ENCODE peak calls at places on chromosome 6, in eight cellular contexts. One of them, this sample, is unnamed.

GRCh38 chr6:45563902-45564301 is 186.2 kb upstream of the SUPT3H start:
- DNase-seq in stimulated activated CD4-positive, alpha-beta T cell treated with anti-CD3 and anti-CD28 coated beads, Interleukin-4, amount 100 ng/mL, for 48 hours: no peak
- DNase-seq in heart right ventricle: no peak
- DNase-seq in AG04450: no peak
- DNase-seq in left colon: no peak
- DNase-seq in mammary epithelial cell: no peak
- DNase-seq in NCI-H748 treated with DMSO at 0.1 percent for 48 hours: no peak
- DNase-seq in activated naive CD4-positive, alpha-beta T cell treated with anti-CD3 and anti-CD28 coated beads for 36 hours: no peak
- DNase-seq in this sample: no peak

GRCh38 chr6:10960171-10960570 is 73.3 kb downstream of the SYCP2L start:
- DNase-seq in stimulated activated CD4-positive, alpha-beta T cell treated with anti-CD3 and anti-CD28 coated beads, Interleukin-4, amount 100 ng/mL, for 48 hours: no peak
- DNase-seq in heart right ventricle: no peak
- DNase-seq in AG04450: no peak
- DNase-seq in left colon: no peak
- DNase-seq in mammary epithelial cell: no peak
- DNase-seq in NCI-H748 treated with DMSO at 0.1 percent for 48 hours: no peak
- DNase-seq in activated naive CD4-positive, alpha-beta T cell treated with anti-CD3 and anti-CD28 coated beads for 36 hours: no peak
- DNase-seq in this sample: no peak

GRCh38 chr6:85360794-85361642 is 88.9 kb upstream of the NT5E start:
- DNase-seq in stimulated activated CD4-positive, alpha-beta T cell treated with anti-CD3 and anti-CD28 coated beads, Interleukin-4, amount 100 ng/mL, for 48 hours: no peak
- DNase-seq in heart right ventricle: no peak
- DNase-seq in AG04450: peak
- DNase-seq in left colon: no peak
- DNase-seq in mammary epithelial cell: peak
- DNase-seq in NCI-H748 treated with DMSO at 0.1 percent for 48 hours: no peak
- DNase-seq in activated naive CD4-positive, alpha-beta T cell treated with anti-CD3 and anti-CD28 coated beads for 36 hours: no peak
- DNase-seq in this sample: no peak

GRCh38 chr6:167730441-167730840 is 96.3 kb upstream of the AFDN start:
- DNase-seq in stimulated activated CD4-positive, alpha-beta T cell treated with anti-CD3 and anti-CD28 coated beads, Interleukin-4, amount 100 ng/mL, for 48 hours: no peak
- DNase-seq in heart right ventricle: no peak
- DNase-seq in AG04450: no peak
- DNase-seq in left colon: no peak
- DNase-seq in mammary epithelial cell: no peak
- DNase-seq in NCI-H748 treated with DMSO at 0.1 percent for 48 hours: no peak
- DNase-seq in activated naive CD4-positive, alpha-beta T cell treated with anti-CD3 and anti-CD28 coated beads for 36 hours: no peak
- DNase-seq in this sample: no peak

GRCh38 chr6:170185175-170185970 is 105.5 kb downstream of the DLL1 start:
- DNase-seq in stimulated activated CD4-positive, alpha-beta T cell treated with anti-CD3 and anti-CD28 coated beads, Interleukin-4, amount 100 ng/mL, for 48 hours: no peak
- DNase-seq in heart right ventricle: no peak
- DNase-seq in AG04450: no peak
- DNase-seq in left colon: no peak
- DNase-seq in mammary epithelial cell: no peak
- DNase-seq in NCI-H748 treated with DMSO at 0.1 percent for 48 hours: no peak
- DNase-seq in activated naive CD4-positive, alpha-beta T cell treated with anti-CD3 and anti-CD28 coated beads for 36 hours: no peak
- DNase-seq in this sample: no peak

GRCh38 chr6:111176038-111176762 is 88.9 kb downstream of the SLC16A10 start:
- DNase-seq in stimulated activated CD4-positive, alpha-beta T cell treated with anti-CD3 and anti-CD28 coated beads, Interleukin-4, amount 100 ng/mL, for 48 hours: no peak
- DNase-seq in heart right ventricle: no peak
- DNase-seq in AG04450: no peak
- DNase-seq in left colon: no peak
- DNase-seq in mammary epithelial cell: no peak
- DNase-seq in NCI-H748 treated with DMSO at 0.1 percent for 48 hours: no peak
- DNase-seq in activated naive CD4-positive, alpha-beta T cell treated with anti-CD3 and anti-CD28 coated beads for 36 hours: no peak
- DNase-seq in this sample: no peak

GRCh38 chr6:43771210-43771857 is 1.3 kb downstream of the VEGFA start:
- DNase-seq in stimulated activated CD4-positive, alpha-beta T cell treated with anti-CD3 and anti-CD28 coated beads, Interleukin-4, amount 100 ng/mL, for 48 hours: peak
- DNase-seq in heart right ventricle: peak
- DNase-seq in AG04450: no peak
- DNase-seq in left colon: peak
- DNase-seq in mammary epithelial cell: peak
- DNase-seq in NCI-H748 treated with DMSO at 0.1 percent for 48 hours: no peak
- DNase-seq in activated naive CD4-positive, alpha-beta T cell treated with anti-CD3 and anti-CD28 coated beads for 36 hours: peak
- DNase-seq in this sample: peak

GRCh38 chr6:169722362-169723199 is 1.7 kb downstream of the PHF10 start:
- DNase-seq in stimulated activated CD4-positive, alpha-beta T cell treated with anti-CD3 and anti-CD28 coated beads, Interleukin-4, amount 100 ng/mL, for 48 hours: peak
- DNase-seq in heart right ventricle: peak
- DNase-seq in AG04450: peak
- DNase-seq in left colon: peak
- DNase-seq in mammary epithelial cell: peak
- DNase-seq in NCI-H748 treated with DMSO at 0.1 percent for 48 hours: no peak
- DNase-seq in activated naive CD4-positive, alpha-beta T cell treated with anti-CD3 and anti-CD28 coated beads for 36 hours: peak
- DNase-seq in this sample: peak

GRCh38 chr6:24547243-24547642 is 52.5 kb downstream of the ALDH5A1 start:
- DNase-seq in stimulated activated CD4-positive, alpha-beta T cell treated with anti-CD3 and anti-CD28 coated beads, Interleukin-4, amount 100 ng/mL, for 48 hours: peak
- DNase-seq in heart right ventricle: no peak
- DNase-seq in AG04450: no peak
- DNase-seq in left colon: no peak
- DNase-seq in mammary epithelial cell: no peak
- DNase-seq in NCI-H748 treated with DMSO at 0.1 percent for 48 hours: no peak
- DNase-seq in activated naive CD4-positive, alpha-beta T cell treated with anti-CD3 and anti-CD28 coated beads for 36 hours: peak
- DNase-seq in this sample: peak

GRCh38 chr6:10531513-10531912 is 10.4 kb downstream of the GCNT2 start:
- DNase-seq in stimulated activated CD4-positive, alpha-beta T cell treated with anti-CD3 and anti-CD28 coated beads, Interleukin-4, amount 100 ng/mL, for 48 hours: no peak
- DNase-seq in heart right ventricle: no peak
- DNase-seq in AG04450: no peak
- DNase-seq in left colon: no peak
- DNase-seq in mammary epithelial cell: no peak
- DNase-seq in NCI-H748 treated with DMSO at 0.1 percent for 48 hours: no peak
- DNase-seq in activated naive CD4-positive, alpha-beta T cell treated with anti-CD3 and anti-CD28 coated beads for 36 hours: no peak
- DNase-seq in this sample: no peak

GRCh38 chr6:7615611-7616383 is 25.8 kb downstream of the SNRNP48 start:
- DNase-seq in stimulated activated CD4-positive, alpha-beta T cell treated with anti-CD3 and anti-CD28 coated beads, Interleukin-4, amount 100 ng/mL, for 48 hours: peak
- DNase-seq in heart right ventricle: no peak
- DNase-seq in AG04450: no peak
- DNase-seq in left colon: no peak
- DNase-seq in mammary epithelial cell: peak
- DNase-seq in NCI-H748 treated with DMSO at 0.1 percent for 48 hours: peak
- DNase-seq in activated naive CD4-positive, alpha-beta T cell treated with anti-CD3 and anti-CD28 coated beads for 36 hours: peak
- DNase-seq in this sample: peak

GRCh38 chr6:132483779-132484679 is 28.9 kb downstream of the STX7 start:
- DNase-seq in stimulated activated CD4-positive, alpha-beta T cell treated with anti-CD3 and anti-CD28 coated beads, Interleukin-4, amount 100 ng/mL, for 48 hours: peak
- DNase-seq in heart right ventricle: no peak
- DNase-seq in AG04450: peak
- DNase-seq in left colon: no peak
- DNase-seq in mammary epithelial cell: peak
- DNase-seq in NCI-H748 treated with DMSO at 0.1 percent for 48 hours: peak
- DNase-seq in activated naive CD4-positive, alpha-beta T cell treated with anti-CD3 and anti-CD28 coated beads for 36 hours: peak
- DNase-seq in this sample: peak

GRCh38 chr6:47207261-47207660 is 102.4 kb downstream of the TNFRSF21 start:
- DNase-seq in stimulated activated CD4-positive, alpha-beta T cell treated with anti-CD3 and anti-CD28 coated beads, Interleukin-4, amount 100 ng/mL, for 48 hours: no peak
- DNase-seq in heart right ventricle: no peak
- DNase-seq in AG04450: no peak
- DNase-seq in left colon: no peak
- DNase-seq in mammary epithelial cell: no peak
- DNase-seq in NCI-H748 treated with DMSO at 0.1 percent for 48 hours: no peak
- DNase-seq in activated naive CD4-positive, alpha-beta T cell treated with anti-CD3 and anti-CD28 coated beads for 36 hours: no peak
- DNase-seq in this sample: no peak

GRCh38 chr6:19782588-19782987 is 54.6 kb upstream of the ID4 start:
- DNase-seq in stimulated activated CD4-positive, alpha-beta T cell treated with anti-CD3 and anti-CD28 coated beads, Interleukin-4, amount 100 ng/mL, for 48 hours: no peak
- DNase-seq in heart right ventricle: no peak
- DNase-seq in AG04450: no peak
- DNase-seq in left colon: no peak
- DNase-seq in mammary epithelial cell: no peak
- DNase-seq in NCI-H748 treated with DMSO at 0.1 percent for 48 hours: no peak
- DNase-seq in activated naive CD4-positive, alpha-beta T cell treated with anti-CD3 and anti-CD28 coated beads for 36 hours: no peak
- DNase-seq in this sample: no peak

GRCh38 chr6:24763578-24763977 is 11.2 kb upstream of the GMNN start:
- DNase-seq in stimulated activated CD4-positive, alpha-beta T cell treated with anti-CD3 and anti-CD28 coated beads, Interleukin-4, amount 100 ng/mL, for 48 hours: no peak
- DNase-seq in heart right ventricle: no peak
- DNase-seq in AG04450: no peak
- DNase-seq in left colon: peak
- DNase-seq in mammary epithelial cell: no peak
- DNase-seq in NCI-H748 treated with DMSO at 0.1 percent for 48 hours: no peak
- DNase-seq in activated naive CD4-positive, alpha-beta T cell treated with anti-CD3 and anti-CD28 coated beads for 36 hours: no peak
- DNase-seq in this sample: peak

GRCh38 chr6:132227937-132228336 is 173.3 kb downstream of the MOXD1 start:
- DNase-seq in stimulated activated CD4-positive, alpha-beta T cell treated with anti-CD3 and anti-CD28 coated beads, Interleukin-4, amount 100 ng/mL, for 48 hours: no peak
- DNase-seq in heart right ventricle: no peak
- DNase-seq in AG04450: peak
- DNase-seq in left colon: no peak
- DNase-seq in mammary epithelial cell: no peak
- DNase-seq in NCI-H748 treated with DMSO at 0.1 percent for 48 hours: no peak
- DNase-seq in activated naive CD4-positive, alpha-beta T cell treated with anti-CD3 and anti-CD28 coated beads for 36 hours: no peak
- DNase-seq in this sample: no peak

GRCh38 chr6:49401063-49401462 is 62.0 kb downstream of the MMUT start:
- DNase-seq in stimulated activated CD4-positive, alpha-beta T cell treated with anti-CD3 and anti-CD28 coated beads, Interleukin-4, amount 100 ng/mL, for 48 hours: no peak
- DNase-seq in heart right ventricle: no peak
- DNase-seq in AG04450: no peak
- DNase-seq in left colon: no peak
- DNase-seq in mammary epithelial cell: no peak
- DNase-seq in NCI-H748 treated with DMSO at 0.1 percent for 48 hours: no peak
- DNase-seq in activated naive CD4-positive, alpha-beta T cell treated with anti-CD3 and anti-CD28 coated beads for 36 hours: no peak
- DNase-seq in this sample: no peak

GRCh38 chr6:113047932-113048331 is 700.8 kb downstream of the RFPL4B start:
- DNase-seq in stimulated activated CD4-positive, alpha-beta T cell treated with anti-CD3 and anti-CD28 coated beads, Interleukin-4, amount 100 ng/mL, for 48 hours: no peak
- DNase-seq in heart right ventricle: no peak
- DNase-seq in AG04450: no peak
- DNase-seq in left colon: no peak
- DNase-seq in mammary epithelial cell: no peak
- DNase-seq in NCI-H748 treated with DMSO at 0.1 percent for 48 hours: no peak
- DNase-seq in activated naive CD4-positive, alpha-beta T cell treated with anti-CD3 and anti-CD28 coated beads for 36 hours: no peak
- DNase-seq in this sample: no peak

GRCh38 chr6:107110200-107110599 is 5.1 kb downstream of the BEND3 start:
- DNase-seq in stimulated activated CD4-positive, alpha-beta T cell treated with anti-CD3 and anti-CD28 coated beads, Interleukin-4, amount 100 ng/mL, for 48 hours: no peak
- DNase-seq in heart right ventricle: no peak
- DNase-seq in AG04450: no peak
- DNase-seq in left colon: no peak
- DNase-seq in mammary epithelial cell: peak
- DNase-seq in NCI-H748 treated with DMSO at 0.1 percent for 48 hours: no peak
- DNase-seq in activated naive CD4-positive, alpha-beta T cell treated with anti-CD3 and anti-CD28 coated beads for 36 hours: no peak
- DNase-seq in this sample: no peak

GRCh38 chr6:159715168-159715567 is 12.1 kb upstream of the WTAP start:
- DNase-seq in stimulated activated CD4-positive, alpha-beta T cell treated with anti-CD3 and anti-CD28 coated beads, Interleukin-4, amount 100 ng/mL, for 48 hours: no peak
- DNase-seq in heart right ventricle: no peak
- DNase-seq in AG04450: no peak
- DNase-seq in left colon: no peak
- DNase-seq in mammary epithelial cell: no peak
- DNase-seq in NCI-H748 treated with DMSO at 0.1 percent for 48 hours: no peak
- DNase-seq in activated naive CD4-positive, alpha-beta T cell treated with anti-CD3 and anti-CD28 coated beads for 36 hours: no peak
- DNase-seq in this sample: no peak

GRCh38 chr6:30782425-30783014 is 38.2 kb upstream of the IER3 start:
- DNase-seq in stimulated activated CD4-positive, alpha-beta T cell treated with anti-CD3 and anti-CD28 coated beads, Interleukin-4, amount 100 ng/mL, for 48 hours: no peak
- DNase-seq in heart right ventricle: no peak
- DNase-seq in AG04450: no peak
- DNase-seq in left colon: no peak
- DNase-seq in mammary epithelial cell: peak
- DNase-seq in NCI-H748 treated with DMSO at 0.1 percent for 48 hours: no peak
- DNase-seq in activated naive CD4-positive, alpha-beta T cell treated with anti-CD3 and anti-CD28 coated beads for 36 hours: no peak
- DNase-seq in this sample: no peak

GRCh38 chr6:40338306-40338705 is 248.9 kb downstream of the LRFN2 start:
- DNase-seq in stimulated activated CD4-positive, alpha-beta T cell treated with anti-CD3 and anti-CD28 coated beads, Interleukin-4, amount 100 ng/mL, for 48 hours: no peak
- DNase-seq in heart right ventricle: no peak
- DNase-seq in AG04450: no peak
- DNase-seq in left colon: no peak
- DNase-seq in mammary epithelial cell: no peak
- DNase-seq in NCI-H748 treated with DMSO at 0.1 percent for 48 hours: no peak
- DNase-seq in activated naive CD4-positive, alpha-beta T cell treated with anti-CD3 and anti-CD28 coated beads for 36 hours: no peak
- DNase-seq in this sample: no peak

GRCh38 chr6:145015739-145016558 is 719.4 kb downstream of the EPM2A start:
- DNase-seq in stimulated activated CD4-positive, alpha-beta T cell treated with anti-CD3 and anti-CD28 coated beads, Interleukin-4, amount 100 ng/mL, for 48 hours: peak
- DNase-seq in heart right ventricle: no peak
- DNase-seq in AG04450: peak
- DNase-seq in left colon: no peak
- DNase-seq in mammary epithelial cell: peak
- DNase-seq in NCI-H748 treated with DMSO at 0.1 percent for 48 hours: no peak
- DNase-seq in activated naive CD4-positive, alpha-beta T cell treated with anti-CD3 and anti-CD28 coated beads for 36 hours: peak
- DNase-seq in this sample: no peak

GRCh38 chr6:5084192-5084786 is 852 bp upstream of the PPP1R3G start:
- DNase-seq in stimulated activated CD4-positive, alpha-beta T cell treated with anti-CD3 and anti-CD28 coated beads, Interleukin-4, amount 100 ng/mL, for 48 hours: no peak
- DNase-seq in heart right ventricle: peak
- DNase-seq in AG04450: no peak
- DNase-seq in left colon: peak
- DNase-seq in mammary epithelial cell: no peak
- DNase-seq in NCI-H748 treated with DMSO at 0.1 percent for 48 hours: no peak
- DNase-seq in activated naive CD4-positive, alpha-beta T cell treated with anti-CD3 and anti-CD28 coated beads for 36 hours: no peak
- DNase-seq in this sample: peak

GRCh38 chr6:89281779-89282246 is 33.3 kb downstream of the GABRR2 start:
- DNase-seq in stimulated activated CD4-positive, alpha-beta T cell treated with anti-CD3 and anti-CD28 coated beads, Interleukin-4, amount 100 ng/mL, for 48 hours: peak
- DNase-seq in heart right ventricle: no peak
- DNase-seq in AG04450: no peak
- DNase-seq in left colon: peak
- DNase-seq in mammary epithelial cell: peak
- DNase-seq in NCI-H748 treated with DMSO at 0.1 percent for 48 hours: no peak
- DNase-seq in activated naive CD4-positive, alpha-beta T cell treated with anti-CD3 and anti-CD28 coated beads for 36 hours: peak
- DNase-seq in this sample: peak

GRCh38 chr6:2842139-2842552 is 483 bp upstream of the SERPINB1 start:
- DNase-seq in stimulated activated CD4-positive, alpha-beta T cell treated with anti-CD3 and anti-CD28 coated beads, Interleukin-4, amount 100 ng/mL, for 48 hours: no peak
- DNase-seq in heart right ventricle: no peak
- DNase-seq in AG04450: no peak
- DNase-seq in left colon: no peak
- DNase-seq in mammary epithelial cell: no peak
- DNase-seq in NCI-H748 treated with DMSO at 0.1 percent for 48 hours: no peak
- DNase-seq in activated naive CD4-positive, alpha-beta T cell treated with anti-CD3 and anti-CD28 coated beads for 36 hours: no peak
- DNase-seq in this sample: no peak

GRCh38 chr6:110938176-110938575 is 20.3 kb upstream of the GTF3C6 start:
- DNase-seq in stimulated activated CD4-positive, alpha-beta T cell treated with anti-CD3 and anti-CD28 coated beads, Interleukin-4, amount 100 ng/mL, for 48 hours: no peak
- DNase-seq in heart right ventricle: no peak
- DNase-seq in AG04450: no peak
- DNase-seq in left colon: no peak
- DNase-seq in mammary epithelial cell: peak
- DNase-seq in NCI-H748 treated with DMSO at 0.1 percent for 48 hours: no peak
- DNase-seq in activated naive CD4-positive, alpha-beta T cell treated with anti-CD3 and anti-CD28 coated beads for 36 hours: no peak
- DNase-seq in this sample: no peak

GRCh38 chr6:139748353-139749146 is 374.1 kb upstream of the CITED2 start:
- DNase-seq in stimulated activated CD4-positive, alpha-beta T cell treated with anti-CD3 and anti-CD28 coated beads, Interleukin-4, amount 100 ng/mL, for 48 hours: no peak
- DNase-seq in heart right ventricle: no peak
- DNase-seq in AG04450: no peak
- DNase-seq in left colon: peak
- DNase-seq in mammary epithelial cell: no peak
- DNase-seq in NCI-H748 treated with DMSO at 0.1 percent for 48 hours: no peak
- DNase-seq in activated naive CD4-positive, alpha-beta T cell treated with anti-CD3 and anti-CD28 coated beads for 36 hours: no peak
- DNase-seq in this sample: no peak

GRCh38 chr6:26312501-26313390 is 52.3 kb upstream of the BTN3A2 start:
- DNase-seq in stimulated activated CD4-positive, alpha-beta T cell treated with anti-CD3 and anti-CD28 coated beads, Interleukin-4, amount 100 ng/mL, for 48 hours: peak
- DNase-seq in heart right ventricle: peak
- DNase-seq in AG04450: no peak
- DNase-seq in left colon: peak
- DNase-seq in mammary epithelial cell: peak
- DNase-seq in NCI-H748 treated with DMSO at 0.1 percent for 48 hours: peak
- DNase-seq in activated naive CD4-positive, alpha-beta T cell treated with anti-CD3 and anti-CD28 coated beads for 36 hours: peak
- DNase-seq in this sample: peak

GRCh38 chr6:157629220-157629619 is 193.8 kb upstream of the SNX9 start:
- DNase-seq in stimulated activated CD4-positive, alpha-beta T cell treated with anti-CD3 and anti-CD28 coated beads, Interleukin-4, amount 100 ng/mL, for 48 hours: no peak
- DNase-seq in heart right ventricle: no peak
- DNase-seq in AG04450: no peak
- DNase-seq in left colon: no peak
- DNase-seq in mammary epithelial cell: no peak
- DNase-seq in NCI-H748 treated with DMSO at 0.1 percent for 48 hours: no peak
- DNase-seq in activated naive CD4-positive, alpha-beta T cell treated with anti-CD3 and anti-CD28 coated beads for 36 hours: peak
- DNase-seq in this sample: no peak

GRCh38 chr6:45438849-45439406 is 61.2 kb upstream of the SUPT3H start:
- DNase-seq in stimulated activated CD4-positive, alpha-beta T cell treated with anti-CD3 and anti-CD28 coated beads, Interleukin-4, amount 100 ng/mL, for 48 hours: no peak
- DNase-seq in heart right ventricle: no peak
- DNase-seq in AG04450: peak
- DNase-seq in left colon: no peak
- DNase-seq in mammary epithelial cell: peak
- DNase-seq in NCI-H748 treated with DMSO at 0.1 percent for 48 hours: no peak
- DNase-seq in activated naive CD4-positive, alpha-beta T cell treated with anti-CD3 and anti-CD28 coated beads for 36 hours: no peak
- DNase-seq in this sample: no peak

GRCh38 chr6:2949121-2949520 is 22.2 kb downstream of the SERPINB6 start:
- DNase-seq in stimulated activated CD4-positive, alpha-beta T cell treated with anti-CD3 and anti-CD28 coated beads, Interleukin-4, amount 100 ng/mL, for 48 hours: no peak
- DNase-seq in heart right ventricle: no peak
- DNase-seq in AG04450: no peak
- DNase-seq in left colon: no peak
- DNase-seq in mammary epithelial cell: no peak
- DNase-seq in NCI-H748 treated with DMSO at 0.1 percent for 48 hours: no peak
- DNase-seq in activated naive CD4-positive, alpha-beta T cell treated with anti-CD3 and anti-CD28 coated beads for 36 hours: no peak
- DNase-seq in this sample: no peak

GRCh38 chr6:31383149-31383548 is 20.2 kb upstream of the MICA start:
- DNase-seq in stimulated activated CD4-positive, alpha-beta T cell treated with anti-CD3 and anti-CD28 coated beads, Interleukin-4, amount 100 ng/mL, for 48 hours: no peak
- DNase-seq in heart right ventricle: no peak
- DNase-seq in AG04450: no peak
- DNase-seq in left colon: no peak
- DNase-seq in mammary epithelial cell: peak
- DNase-seq in NCI-H748 treated with DMSO at 0.1 percent for 48 hours: no peak
- DNase-seq in activated naive CD4-positive, alpha-beta T cell treated with anti-CD3 and anti-CD28 coated beads for 36 hours: no peak
- DNase-seq in this sample: no peak

GRCh38 chr6:124792386-124792785 is 169.9 kb upstream of the RNF217 start:
- DNase-seq in stimulated activated CD4-positive, alpha-beta T cell treated with anti-CD3 and anti-CD28 coated beads, Interleukin-4, amount 100 ng/mL, for 48 hours: no peak
- DNase-seq in heart right ventricle: no peak
- DNase-seq in AG04450: no peak
- DNase-seq in left colon: no peak
- DNase-seq in mammary epithelial cell: peak
- DNase-seq in NCI-H748 treated with DMSO at 0.1 percent for 48 hours: peak
- DNase-seq in activated naive CD4-positive, alpha-beta T cell treated with anti-CD3 and anti-CD28 coated beads for 36 hours: no peak
- DNase-seq in this sample: no peak